ENCODE peak calls at places on chromosome 5, in nine cellular contexts. W is AG20443; V is lung; A is activated CD4-positive, alpha-beta T cell treated with anti-CD3 and anti-CD28 coated beads, Interleukin-2, amount 10 ng/mL, durations not matched to agents 7 days and 5 days; Z is OCI-LY7; F is ELF-1; E is bronchial epithelial cell; N is stimulated activated CD4-positive, alpha-beta T cell treated with anti-CD3 and anti-CD28 coated beads, Interleukin-1b, Interleukin-23, amount 100 ng/mL, for 1 hour; H is HS-27A. O is an unnamed sample.

GRCh38 chr5:32760091-32760509 is 49.0 kb downstream of the NPR3 start:
- DNase-seq in W (peak), F (no peak), N (no peak), E (peak), Z (no peak), V (no peak), H (peak), A (no peak), O (no peak)

GRCh38 chr5:1763548-1763911 is 36.1 kb downstream of the MRPL36 start:
- DNase-seq in A (peak), N (no peak), Z (peak), F (peak), V (no peak), W (peak), H (no peak), E (peak), O (no peak)

GRCh38 chr5:120539471-120539870 is 75.4 kb downstream of the PRR16 start:
- DNase-seq in E (no peak), W (no peak), H (no peak), V (no peak), Z (no peak), F (no peak), A (no peak), N (no peak), O (no peak)

GRCh38 chr5:146539973-146540372 is 24.0 kb upstream of the GPR151 start:
- DNase-seq in V (no peak), N (no peak), F (no peak), Z (no peak), H (no peak), E (peak), W (no peak), A (no peak), O (no peak)

GRCh38 chr5:154753792-154754191 is 1.4 kb upstream of the LARP1 start:
- DNase-seq in N (no peak), H (no peak), Z (no peak), F (no peak), A (no peak), E (peak), V (peak), W (peak), O (no peak)

GRCh38 chr5:98365126-98365525 is 408.3 kb upstream of the RGMB start:
- DNase-seq in W (no peak), E (no peak), V (no peak), Z (no peak), N (no peak), F (no peak), A (no peak), H (no peak), O (no peak)

GRCh38 chr5:15966651-15967050 is 212.9 kb downstream of the MARCHF11 start:
- DNase-seq in H (no peak), Z (no peak), F (no peak), N (no peak), V (no peak), E (peak), A (no peak), W (no peak), O (no peak)

GRCh38 chr5:95283761-95284511 is 958 bp downstream of the MCTP1 start:
- DNase-seq in Z (no peak), E (no peak), A (peak), W (peak), V (peak), H (no peak), N (no peak), F (peak), O (no peak)

GRCh38 chr5:475704-476101 is 32.7 kb downstream of the EXOC3 start:
- DNase-seq in H (no peak), F (no peak), Z (no peak), N (no peak), E (no peak), V (no peak), A (no peak), W (no peak), O (no peak)

GRCh38 chr5:76999451-76999850 is 30.8 kb upstream of the AGGF1 start:
- DNase-seq in F (peak), W (peak), Z (no peak), H (peak), A (no peak), V (no peak), N (no peak), E (peak), O (peak)

GRCh38 chr5:66410056-66410455 is 186.1 kb upstream of the MAST4 start:
- DNase-seq in F (no peak), V (no peak), H (no peak), W (no peak), A (no peak), N (no peak), E (no peak), Z (no peak), O (no peak)

GRCh38 chr5:37735649-37736347 is 104.0 kb downstream of the GDNF start:
- DNase-seq in W (no peak), E (no peak), F (no peak), A (no peak), Z (no peak), H (no peak), V (no peak), N (no peak), O (no peak)

GRCh38 chr5:77143998-77144836 is 57.1 kb upstream of the ZBED3 start:
- DNase-seq in F (peak), W (peak), Z (peak), V (peak), E (peak), N (peak), A (peak), H (peak), O (no peak)

GRCh38 chr5:11619339-11620028 is 284.8 kb downstream of the CTNND2 start:
- DNase-seq in A (no peak), H (no peak), Z (peak), F (no peak), V (no peak), W (no peak), E (peak), N (no peak), O (no peak)

GRCh38 chr5:40383719-40384651 is 295.7 kb upstream of the PTGER4 start:
- DNase-seq in N (no peak), H (no peak), F (no peak), W (peak), A (no peak), Z (no peak), V (no peak), E (peak), O (peak)